ENCODE peak calls at places on chromosomes 1 and 21, in seven cellular contexts. J is sigmoid colon, A is GM12891, B is GM23338, L is endothelial cell of umbilical vein, N is esophagus muscularis mucosa, U is prostate gland. Q is an unnamed sample.

GRCh38 chr1:241250465-241250864 is 106.5 kb downstream of the RGS7 start:
- DNase-seq in J (no peak), A (no peak), B (no peak), L (no peak), N (no peak), U (no peak), Q (no peak)

GRCh38 chr1:243268284-243268653 is 12.4 kb downstream of the SDCCAG8 start:
- DNase-seq in J (no peak), A (no peak), B (no peak), L (peak), N (no peak), U (no peak), Q (no peak)

GRCh38 chr1:188129856-188130838 is 1301.4 kb downstream of the PLA2G4A start:
- DNase-seq in J (no peak), A (no peak), B (no peak), L (no peak), N (no peak), U (no peak), Q (no peak)

GRCh38 chr21:38323721-38324591 is 67.2 kb downstream of the KCNJ15 start:
- DNase-seq in J (no peak), A (no peak), B (peak), L (no peak), N (peak), U (peak), Q (no peak)

GRCh38 chr1:184811439-184812111 is 56.9 kb upstream of the EDEM3 start:
- DNase-seq in J (peak), A (no peak), B (no peak), L (no peak), N (no peak), U (no peak), Q (no peak)

GRCh38 chr1:56715161-56715560 is 70.0 kb downstream of the PRKAA2 start:
- DNase-seq in J (no peak), A (no peak), B (no peak), L (no peak), N (no peak), U (no peak), Q (no peak)

GRCh38 chr1:185735667-185736105 is 1.5 kb downstream of the HMCN1 start:
- DNase-seq in J (no peak), A (no peak), B (peak), L (peak), N (no peak), U (no peak), Q (no peak)

GRCh38 chr1:94713472-94714141 is 106.5 kb upstream of the SLC44A3 start:
- DNase-seq in J (peak), A (peak), B (peak), L (no peak), N (peak), U (peak), Q (peak)

GRCh38 chr1:36643391-36644270 is 160.9 kb upstream of the CSF3R start:
- DNase-seq in J (no peak), A (no peak), B (no peak), L (no peak), N (no peak), U (no peak), Q (no peak)

GRCh38 chr1:79043506-79043905 is 37.0 kb upstream of the ADGRL4 start:
- DNase-seq in J (no peak), A (no peak), B (peak), L (no peak), N (no peak), U (no peak), Q (no peak)

GRCh38 chr1:247639381-247639981 is 34.1 kb downstream of the OR2G3 start:
- DNase-seq in J (peak), A (no peak), B (peak), L (no peak), N (no peak), U (peak), Q (peak)

GRCh38 chr1:115729765-115730164 is 38.7 kb downstream of the CASQ2 start:
- DNase-seq in J (no peak), A (peak), B (no peak), L (no peak), N (no peak), U (no peak), Q (no peak)

GRCh38 chr1:31441970-31442647 is 29.1 kb downstream of the SERINC2 start:
- DNase-seq in J (no peak), A (no peak), B (no peak), L (no peak), N (no peak), U (no peak), Q (no peak)

GRCh38 chr1:5571861-5572401 is 420.3 kb downstream of the NPHP4 start:
- DNase-seq in J (no peak), A (no peak), B (no peak), L (no peak), N (peak), U (no peak), Q (no peak)

GRCh38 chr1:109721046-109721445 is 9.0 kb downstream of the GSTM5 start:
- DNase-seq in J (no peak), A (no peak), B (no peak), L (no peak), N (no peak), U (no peak), Q (no peak)

GRCh38 chr1:192861860-192862259 is 53.0 kb downstream of the RGS2 start:
- DNase-seq in J (no peak), A (no peak), B (no peak), L (peak), N (no peak), U (peak), Q (no peak)

GRCh38 chr1:151492120-151492519 is 19.1 kb upstream of the CGN start:
- DNase-seq in J (no peak), A (no peak), B (no peak), L (no peak), N (no peak), U (no peak), Q (no peak)

GRCh38 chr1:151493042-151493441 is 18.1 kb upstream of the CGN start:
- DNase-seq in J (no peak), A (no peak), B (no peak), L (no peak), N (no peak), U (no peak), Q (no peak)

GRCh38 chr1:151495316-151495715 is 15.9 kb upstream of the CGN start:
- DNase-seq in J (no peak), A (no peak), B (no peak), L (peak), N (no peak), U (no peak), Q (no peak)

GRCh38 chr1:151491641-151492040 is 19.5 kb upstream of the CGN start:
- DNase-seq in J (no peak), A (no peak), B (no peak), L (no peak), N (no peak), U (no peak), Q (no peak)

GRCh38 chr1:151494741-151495281 is 16.4 kb upstream of the CGN start:
- DNase-seq in J (no peak), A (no peak), B (no peak), L (peak), N (no peak), U (no peak), Q (no peak)
- TF ChIP-seq POLR2AphosphoS5 in J (peak), A (no peak), B (no peak), L (peak), N (no peak), U (peak), Q (no peak)

GRCh38 chr1:204417231-204417997 is 5.8 kb upstream of the PPP1R15B start:
- DNase-seq in J (peak), A (no peak), B (no peak), L (peak), N (no peak), U (peak), Q (peak)
- TF ChIP-seq POLR2AphosphoS5 in J (peak), A (no peak), B (no peak), L (peak), N (peak), U (peak), Q (peak)

DNA sequence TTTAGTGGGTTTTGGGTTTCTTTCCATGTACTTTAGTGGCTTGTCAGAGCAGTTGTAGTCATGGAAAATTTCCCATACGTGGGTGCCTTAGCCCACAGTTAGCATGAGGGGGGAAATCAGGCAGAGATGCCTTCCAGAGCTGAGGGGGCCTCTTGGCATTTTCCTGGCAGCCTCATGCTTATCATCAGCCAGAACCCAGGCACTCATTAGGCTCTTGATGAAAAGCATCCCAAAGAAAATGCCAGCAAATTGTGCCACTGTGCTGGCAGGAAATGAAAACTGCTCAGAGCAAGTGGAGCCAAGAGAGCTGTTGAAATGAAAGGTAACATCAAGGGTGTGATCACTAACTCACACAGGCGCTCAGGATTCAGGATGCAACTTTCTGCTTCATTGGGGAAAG is 128.0 kb downstream of the TNNI3K start:
- DNase-seq in J (no peak), A (no peak), B (no peak), L (no peak), N (no peak), U (no peak), Q (no peak)
- TF ChIP-seq POLR2AphosphoS5 in J (peak), A (no peak), B (no peak), L (no peak), N (no peak), U (no peak), Q (peak)

GRCh38 chr1:23417570-23417969 is 7.0 kb downstream of the TCEA3 start:
- DNase-seq in J (no peak), A (no peak), B (no peak), L (no peak), N (no peak), U (no peak), Q (peak)
- TF ChIP-seq POLR2AphosphoS5 in J (no peak), A (no peak), B (no peak), L (no peak), N (no peak), U (no peak), Q (no peak)

GRCh38 chr1:225485991-225486530 is 58.2 kb upstream of the LBR start:
- DNase-seq in J (peak), A (no peak), B (no peak), L (no peak), N (no peak), U (no peak), Q (no peak)

GRCh38 chr1:225483818-225484656 is 56.2 kb upstream of the LBR start:
- DNase-seq in J (peak), A (no peak), B (no peak), L (no peak), N (no peak), U (peak), Q (no peak)

GRCh38 chr1:225482489-225482950 is 54.7 kb upstream of the LBR start:
- DNase-seq in J (peak), A (no peak), B (no peak), L (no peak), N (peak), U (no peak), Q (no peak)

GRCh38 chr1:225486856-225487255 is 59.0 kb upstream of the LBR start:
- DNase-seq in J (peak), A (no peak), B (no peak), L (no peak), N (no peak), U (no peak), Q (no peak)

DNA sequence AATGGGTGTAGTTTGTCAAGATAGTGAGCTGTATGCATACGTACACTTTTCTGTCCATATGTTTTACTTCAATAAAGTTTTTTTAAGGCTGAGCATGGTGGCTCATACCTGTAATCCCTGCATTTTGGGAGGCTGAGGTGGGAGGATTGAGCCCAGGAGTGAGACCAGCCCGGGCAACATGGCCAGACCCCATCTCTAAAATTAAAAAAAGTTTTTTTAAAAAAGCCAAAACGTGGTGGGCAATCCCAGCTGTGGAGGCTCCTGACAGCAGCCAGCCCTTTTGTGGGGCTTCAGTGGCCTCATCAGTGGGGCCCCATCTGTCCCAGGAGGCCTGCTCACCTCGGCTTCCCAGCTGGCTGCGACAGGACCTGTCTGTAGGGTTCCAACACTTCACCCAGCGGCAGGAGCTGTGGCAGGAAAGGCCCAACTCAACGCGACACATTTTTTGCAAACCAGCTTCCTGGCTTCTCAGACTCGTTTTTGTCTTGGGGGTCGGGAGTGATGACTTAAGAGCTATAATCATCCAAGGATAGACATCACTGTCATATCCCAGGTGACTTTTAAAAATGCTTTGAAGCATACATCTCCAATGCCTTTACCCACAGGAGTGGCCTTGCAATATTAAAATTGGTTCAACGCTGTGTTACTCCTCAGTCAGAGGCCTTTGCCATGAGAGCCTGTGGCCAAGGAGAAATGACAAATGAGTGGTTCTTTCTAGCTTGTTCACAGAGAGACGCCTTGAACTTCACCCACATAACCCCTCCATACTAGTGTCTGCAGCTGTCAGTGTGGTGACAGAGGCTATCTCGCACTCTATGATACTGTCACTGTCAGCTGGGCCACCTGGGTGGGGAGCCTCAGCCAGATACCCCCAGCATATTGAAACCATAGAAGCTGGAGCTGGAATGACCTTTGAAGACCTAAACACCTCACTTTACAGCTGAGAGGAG is 57.1 kb upstream of the LBR start:
- DNase-seq in J (peak), A (no peak), B (no peak), L (no peak), N (no peak), U (peak), Q (no peak)
- TF ChIP-seq POLR2AphosphoS5 in J (no peak), A (no peak), B (peak), L (peak), N (no peak), U (no peak), Q (no peak)

GRCh38 chr1:228089520-228090380 is 7.2 kb downstream of the ARF1 start:
- DNase-seq in J (peak), A (no peak), B (no peak), L (no peak), N (no peak), U (no peak), Q (peak)
- TF ChIP-seq POLR2AphosphoS5 in J (no peak), A (no peak), B (no peak), L (no peak), N (no peak), U (no peak), Q (no peak)

GRCh38 chr1:27318596-27318995 is 3.4 kb upstream of the TMEM222 start:
- DNase-seq in J (no peak), A (no peak), B (no peak), L (no peak), N (no peak), U (no peak), Q (no peak)
- TF ChIP-seq POLR2AphosphoS5 in J (no peak), A (no peak), B (no peak), L (no peak), N (no peak), U (no peak), Q (no peak)

GRCh38 chr21:46003575-46004007 is 22.0 kb downstream of the COL6A1 start:
- DNase-seq in J (peak), A (no peak), B (no peak), L (no peak), N (peak), U (peak), Q (peak)
- TF ChIP-seq POLR2AphosphoS5 in J (peak), A (no peak), B (no peak), L (no peak), N (no peak), U (no peak), Q (no peak)

Q was measured in stomach.